ENCODE peak calls at places on chromosomes 16 and 17, in four cellular contexts. One of them, this sample, is unnamed.

GRCh38 chr17:79020631-79021301 is 3.2 kb upstream of the C1QTNF1 start:
- DNase-seq in WTC11: no peak
- DNase-seq in kidney tubule cell: no peak
- DNase-seq in HTR-8/SVneo: no peak
- DNase-seq in this sample: no peak

GRCh38 chr17:17535957-17536356 is 39.8 kb upstream of the RASD1 start:
- DNase-seq in kidney tubule cell: peak; percentile 9
- DNase-seq in HTR-8/SVneo: no peak
- DNase-seq in WTC11: no peak
- DNase-seq in this sample: no peak

GRCh38 chr17:3818786-3819185 is 17.8 kb upstream of the ITGAE start:
- DNase-seq in WTC11: no peak
- DNase-seq in kidney tubule cell: peak; percentile 25
- DNase-seq in HTR-8/SVneo: no peak
- DNase-seq in this sample: peak; percentile 55

GRCh38 chr17:74738051-74738996 is 1.3 kb downstream of the RAB37 start:
- DNase-seq in kidney tubule cell: no peak
- DNase-seq in HTR-8/SVneo: no peak
- DNase-seq in WTC11: no peak
- DNase-seq in this sample: no peak

GRCh38 chr16:55367301-55367745 is 43.3 kb downstream of the IRX6 start:
- DNase-seq in HTR-8/SVneo: no peak
- DNase-seq in WTC11: no peak
- DNase-seq in kidney tubule cell: no peak
- DNase-seq in this sample: no peak

GRCh38 chr17:51188321-51188853 is 22.2 kb downstream of the NME2 start:
- DNase-seq in kidney tubule cell: no peak
- DNase-seq in WTC11: no peak
- DNase-seq in HTR-8/SVneo: no peak
- DNase-seq in this sample: no peak

GRCh38 chr16:54285414-54286066 is 1.0 kb downstream of the IRX3 start:
- DNase-seq in kidney tubule cell: peak; percentile 38
- DNase-seq in WTC11: peak; percentile 30
- DNase-seq in HTR-8/SVneo: no peak
- DNase-seq in this sample: peak; percentile 52

GRCh38 chr16:29993191-29993902 is 2.1 kb downstream of the HIRIP3 start:
- DNase-seq in HTR-8/SVneo: no peak
- DNase-seq in kidney tubule cell: no peak
- DNase-seq in WTC11: no peak
- DNase-seq in this sample: no peak

GRCh38 chr17:82031303-82031884 is at the start of gene RAC3:
- DNase-seq in HTR-8/SVneo: peak; percentile 45
- DNase-seq in kidney tubule cell: peak; percentile 33
- DNase-seq in WTC11: peak; percentile 56
- DNase-seq in this sample: peak; percentile 54

GRCh38 chr16:47081113-47081512 is 62.6 kb downstream of the NETO2 start:
- DNase-seq in WTC11: no peak
- DNase-seq in HTR-8/SVneo: no peak
- DNase-seq in kidney tubule cell: no peak
- DNase-seq in this sample: no peak

GRCh38 chr17:1455291-1455747 is 713 bp downstream of the CRK start:
- DNase-seq in WTC11: peak; percentile 65
- DNase-seq in HTR-8/SVneo: peak; percentile 82
- DNase-seq in kidney tubule cell: peak; percentile 81
- DNase-seq in this sample: peak; percentile 84

GRCh38 chr16:48158296-48158695 is 2.5 kb upstream of the ABCC12 start:
- DNase-seq in WTC11: no peak
- DNase-seq in kidney tubule cell: peak; percentile 84
- DNase-seq in HTR-8/SVneo: peak; percentile 14
- DNase-seq in this sample: peak; percentile 61

GRCh38 chr17:40061532-40062038 is 1.2 kb upstream of the THRA start:
- DNase-seq in HTR-8/SVneo: no peak
- DNase-seq in WTC11: no peak
- DNase-seq in kidney tubule cell: no peak
- DNase-seq in this sample: no peak

GRCh38 chr17:48074322-48075054 is 26.3 kb downstream of the NFE2L1 start:
- DNase-seq in kidney tubule cell: peak; percentile 94
- DNase-seq in HTR-8/SVneo: peak; percentile 83
- DNase-seq in WTC11: peak; percentile 80
- DNase-seq in this sample: peak; percentile 94